ENCODE peak calls at places on chromosomes 7 and 10, in seven cellular contexts. D is right lobe of liver; R is NCI-H1092; K is stimulated activated effector memory CD8-positive, alpha-beta T cell treated with anti-CD3 and anti-CD28 coated beads, Interleukin-12 subunit alpha, Interleukin-12 subunit beta, amount 100 ng/mL, for 72 hours; S is stimulated activated CD8-positive, alpha-beta memory T cell treated with anti-CD3 and anti-CD28 coated beads, Interleukin-2, amount 100 ng/mL, for 1 hour; L is cerebellum; B is sciatic nerve. A is an unnamed sample.

GRCh38 chr10:329361-330099 is 194.3 kb downstream of the ZMYND11 start:
- DNase-seq in D (peak), R (no peak), K (no peak), S (no peak), L (peak), B (peak), A (peak)

GRCh38 chr7:142745091-142745635 is 4.1 kb upstream of the PRSS1 start:
- DNase-seq in D (no peak), R (no peak), K (no peak), S (no peak), L (no peak), B (no peak), A (no peak)

GRCh38 chr7:108224387-108224786 is 94.2 kb upstream of the LAMB4 start:
- DNase-seq in D (no peak), R (no peak), K (no peak), S (no peak), L (no peak), B (no peak), A (no peak)

GRCh38 chr10:13043520-13043919 is 42.0 kb upstream of the CCDC3 start:
- DNase-seq in D (no peak), R (no peak), K (no peak), S (no peak), L (no peak), B (no peak), A (no peak)

GRCh38 chr7:90232440-90232839 is 12.5 kb upstream of the CFAP69 start:
- DNase-seq in D (no peak), R (no peak), K (no peak), S (no peak), L (no peak), B (no peak), A (no peak)

GRCh38 chr10:128326851-128327250 is 200.6 kb upstream of the MKI67 start:
- DNase-seq in D (no peak), R (no peak), K (no peak), S (no peak), L (no peak), B (no peak), A (no peak)

GRCh38 chr7:47392241-47392759 is 189.6 kb downstream of the TNS3 start:
- DNase-seq in D (no peak), R (no peak), K (no peak), S (no peak), L (peak), B (peak), A (no peak)

GRCh38 chr7:1666779-1667565 is 3.1 kb upstream of the ELFN1 start:
- DNase-seq in D (peak), R (no peak), K (no peak), S (no peak), L (no peak), B (peak), A (no peak)

GRCh38 chr7:45238806-45239205 is 81.2 kb downstream of the RAMP3 start:
- DNase-seq in D (no peak), R (no peak), K (no peak), S (no peak), L (no peak), B (no peak), A (no peak)

GRCh38 chr7:33862946-33863814 is 42.2 kb upstream of the BMPER start:
- DNase-seq in D (no peak), R (no peak), K (no peak), S (no peak), L (peak), B (no peak), A (no peak)

GRCh38 chr7:151735854-151736402 is 141.0 kb downstream of the PRKAG2 start:
- DNase-seq in D (no peak), R (peak), K (no peak), S (no peak), L (no peak), B (no peak), A (no peak)

GRCh38 chr7:7239346-7239745 is 57.0 kb downstream of the C1GALT1 start:
- DNase-seq in D (no peak), R (no peak), K (no peak), S (no peak), L (no peak), B (no peak), A (no peak)

GRCh38 chr10:11245095-11245479 is 227.4 kb downstream of the CELF2 start:
- DNase-seq in D (no peak), R (no peak), K (no peak), S (no peak), L (no peak), B (no peak), A (no peak)

GRCh38 chr10:88793747-88794299 is 8.7 kb upstream of the LIPM start:
- DNase-seq in D (no peak), R (no peak), K (no peak), S (no peak), L (no peak), B (no peak), A (no peak)

GRCh38 chr7:936131-937054 is 18.1 kb downstream of the ADAP1 start:
- DNase-seq in D (no peak), R (no peak), K (peak), S (no peak), L (no peak), B (no peak), A (no peak)

GRCh38 chr10:89426230-89426868 is 12.0 kb downstream of the IFIT5 start:
- DNase-seq in D (no peak), R (no peak), K (no peak), S (no peak), L (peak), B (no peak), A (peak)

GRCh38 chr10:4370376-4370775 is 455.6 kb upstream of the AKR1E2 start:
- DNase-seq in D (no peak), R (no peak), K (no peak), S (no peak), L (no peak), B (no peak), A (no peak)

GRCh38 chr10:23523251-23523650 is 84.4 kb downstream of the OTUD1 start:
- DNase-seq in D (no peak), R (no peak), K (no peak), S (no peak), L (no peak), B (no peak), A (no peak)

GRCh38 chr7:150931199-150931869 is 46.8 kb downstream of the KCNH2 start:
- DNase-seq in D (no peak), R (peak), K (no peak), S (no peak), L (no peak), B (no peak), A (no peak)

GRCh38 chr10:54800677-54801480 is at the start of gene PCDH15:
- DNase-seq in D (no peak), R (no peak), K (no peak), S (no peak), L (peak), B (no peak), A (peak)

GRCh38 chr10:24518981-24519597 is 204.6 kb downstream of the ARHGAP21 start:
- DNase-seq in D (peak), R (no peak), K (peak), S (no peak), L (peak), B (peak), A (no peak)

GRCh38 chr10:13973742-13974141 is 357.0 kb downstream of the FRMD4A start:
- DNase-seq in D (no peak), R (no peak), K (no peak), S (no peak), L (no peak), B (no peak), A (no peak)

GRCh38 chr10:102016416-102016815 is 39.6 kb downstream of the ARMH3 start:
- DNase-seq in D (no peak), R (no peak), K (no peak), S (no peak), L (no peak), B (no peak), A (no peak)

GRCh38 chr10:6416892-6417512 is 163.1 kb downstream of the PRKCQ start:
- DNase-seq in D (no peak), R (no peak), K (no peak), S (no peak), L (peak), B (no peak), A (no peak)

GRCh38 chr7:108086546-108086945 is 43.6 kb downstream of the LAMB4 start:
- DNase-seq in D (no peak), R (no peak), K (no peak), S (no peak), L (no peak), B (no peak), A (no peak)

GRCh38 chr10:123945506-123945905 is 53.9 kb upstream of the CPXM2 start:
- DNase-seq in D (no peak), R (no peak), K (no peak), S (no peak), L (no peak), B (no peak), A (no peak)

GRCh38 chr10:125134483-125134848 is 25.9 kb downstream of the CTBP2 start:
- DNase-seq in D (no peak), R (no peak), K (no peak), S (no peak), L (no peak), B (peak), A (no peak)

GRCh38 chr10:132787253-132788179 is 1.6 kb upstream of the NKX6-2 start:
- DNase-seq in D (no peak), R (no peak), K (no peak), S (no peak), L (no peak), B (no peak), A (no peak)

GRCh38 chr10:102616071-102616770 is 28.1 kb upstream of the TRIM8 start:
- DNase-seq in D (no peak), R (no peak), K (no peak), S (no peak), L (no peak), B (no peak), A (no peak)

GRCh38 chr10:71015674-71016073 is 127.3 kb upstream of the PCBD1 start:
- DNase-seq in D (no peak), R (no peak), K (no peak), S (no peak), L (no peak), B (no peak), A (no peak)

A was measured in NCI-H446 treated with DMSO at 0.1 percent for 48 hours.